ENCODE peak calls at places on chromosomes 12 and 14, in five cellular contexts. O is cardiac muscle cell; R is OCI-LY7; C is fibroblast of pulmonary artery; D is CD4-positive, alpha-beta T cell. Z is an unnamed sample.

GRCh38 chr14:74973003-74973614 is 17.7 kb upstream of the PGF start:
- DNase-seq in O (no peak), R (peak; percentile 62), C (peak; percentile 47), D (no peak), Z (no peak)

GRCh38 chr12:14993537-14994266 is 20.9 kb downstream of the PDE6H start:
- DNase-seq in O (no peak), R (peak; percentile 49), C (peak; percentile 64), D (no peak), Z (no peak)

GRCh38 chr12:95820096-95820703 is 29.6 kb upstream of the NTN4 start:
- DNase-seq in O (peak; percentile 68), R (no peak), C (peak; percentile 69), D (no peak), Z (no peak)

GRCh38 chr14:23068792-23069412 is 11.6 kb upstream of the CDH24 start:
- DNase-seq in O (peak; percentile 91), R (peak; percentile 87), C (peak; percentile 96), D (peak; percentile 58), Z (peak; percentile 74)

GRCh38 chr12:6582196-6582595 is 14.1 kb upstream of the NOP2 start:
- DNase-seq in O (no peak), R (no peak), C (no peak), D (no peak), Z (no peak)

GRCh38 chr14:42950363-42950762 is 1343.7 kb downstream of the LRFN5 start:
- DNase-seq in O (no peak), R (no peak), C (no peak), D (no peak), Z (no peak)

GRCh38 chr12:41981758-41982157 is 162.9 kb downstream of the GXYLT1 start:
- DNase-seq in O (no peak), R (no peak), C (no peak), D (no peak), Z (no peak)

GRCh38 chr14:83118029-83118428 is 1584.4 kb upstream of the SEL1L start:
- DNase-seq in O (no peak), R (no peak), C (no peak), D (no peak), Z (no peak)

GRCh38 chr14:76514599-76514998 is 138.7 kb downstream of the ESRRB start:
- DNase-seq in O (no peak), R (peak; percentile 3), C (peak; percentile 16), D (no peak), Z (no peak)

GRCh38 chr14:91417983-91418386 is 365 bp upstream of the CCDC88C start:
- DNase-seq in O (no peak), R (peak; percentile 78), C (no peak), D (peak; percentile 41), Z (peak; percentile 42)

GRCh38 chr12:23004473-23005020 is 379.6 kb downstream of the ETNK1 start:
- DNase-seq in O (no peak), R (no peak), C (no peak), D (no peak), Z (no peak)

DNA sequence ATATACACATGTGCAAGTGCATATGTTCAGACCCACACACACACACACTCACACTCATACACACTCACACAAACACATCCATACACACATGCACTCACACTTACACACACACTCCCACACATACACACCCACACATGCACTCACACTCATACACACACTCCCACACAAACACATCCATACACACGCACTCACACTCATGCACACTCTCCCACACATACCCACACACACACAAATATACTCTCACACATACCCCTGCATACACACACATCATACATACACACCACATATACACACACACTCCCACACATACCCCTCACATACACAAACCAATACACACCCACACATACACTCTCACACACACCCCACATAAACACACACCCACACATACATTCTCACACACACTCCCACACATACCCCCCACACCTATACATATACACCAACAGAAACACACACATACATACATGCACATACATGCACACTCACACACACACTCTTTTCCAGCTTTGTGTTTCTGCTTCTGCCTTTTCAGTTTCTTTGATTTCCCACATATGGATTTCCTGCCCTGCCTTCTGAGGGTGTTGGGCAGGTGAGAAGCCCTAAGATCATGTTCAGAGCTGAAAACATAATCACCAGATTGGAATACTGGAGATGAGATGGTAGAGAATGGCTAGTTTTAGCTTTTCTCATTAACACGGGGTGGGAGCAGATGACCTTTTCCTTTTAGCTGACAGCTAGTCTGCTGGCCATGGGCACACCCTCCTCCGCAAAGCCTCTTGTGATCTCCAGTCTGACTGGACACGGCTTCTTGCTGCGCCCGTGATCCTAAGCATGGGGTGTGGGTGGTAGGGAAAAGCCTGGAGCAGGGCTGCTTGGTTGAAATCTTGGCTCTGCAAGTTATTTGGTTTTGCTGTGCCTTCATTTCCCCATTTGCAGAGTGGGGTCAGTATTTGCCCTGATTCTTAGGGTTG is 214.0 kb downstream of the CHST11 start:
- DNase-seq in O (no peak), R (no peak), C (no peak), D (no peak), Z (no peak)
- TF ChIP-seq CTCF in O (no peak), R (no peak), C (no peak), D (no peak), Z (no peak)

GRCh38 chr14:105935384-105935783 is 409.0 kb downstream of the TMEM121 start:
- DNase-seq in O (no peak), R (no peak), C (no peak), D (no peak), Z (no peak)

GRCh38 chr14:105938959-105939358 is 412.6 kb downstream of the TMEM121 start:
- DNase-seq in O (no peak), R (no peak), C (no peak), D (no peak), Z (no peak)

GRCh38 chr14:105939810-105940508 is 413.6 kb downstream of the TMEM121 start:
- DNase-seq in O (no peak), R (no peak), C (no peak), D (no peak), Z (no peak)

GRCh38 chr14:105938055-105938863 is 411.9 kb downstream of the TMEM121 start:
- DNase-seq in O (no peak), R (no peak), C (no peak), D (no peak), Z (no peak)

DNA sequence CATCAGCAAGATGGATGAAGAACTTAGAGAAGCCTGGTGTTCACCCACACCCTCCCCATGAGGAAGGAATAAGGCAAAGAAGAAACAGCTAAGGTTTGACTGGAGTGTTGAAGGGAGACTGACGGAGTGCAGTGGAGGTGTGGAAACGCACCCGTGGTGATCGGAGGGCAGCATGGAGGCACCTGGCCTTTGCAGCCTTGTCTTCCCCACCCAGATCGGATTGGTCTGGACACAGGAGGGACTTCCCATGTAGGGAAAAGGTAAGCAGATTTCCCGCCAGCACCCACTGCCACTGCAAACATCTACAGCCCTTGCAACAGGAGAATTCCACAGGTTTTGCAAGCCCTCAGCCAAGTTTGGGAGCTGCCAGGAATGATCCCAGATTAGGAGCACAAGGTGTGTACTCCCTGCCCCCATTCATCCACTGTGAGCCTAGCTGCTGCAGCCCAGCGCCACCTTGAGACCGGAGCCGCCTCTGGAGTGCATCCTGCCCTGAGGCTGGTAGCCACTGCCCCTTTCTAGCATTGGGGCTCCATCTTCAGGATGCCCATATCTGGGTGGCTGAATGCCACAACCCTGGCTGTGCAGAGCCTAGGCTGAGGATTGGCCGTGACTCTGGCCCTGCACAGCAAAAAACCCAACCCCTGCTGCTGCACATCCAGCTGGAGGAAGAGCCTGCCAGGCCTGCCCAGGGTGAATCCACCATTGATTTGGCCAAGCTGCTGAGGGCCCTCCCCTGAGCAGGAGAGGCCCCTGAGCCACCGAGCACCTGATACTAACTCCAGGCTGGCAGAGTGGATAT is 411.1 kb downstream of the TMEM121 start:
- DNase-seq in O (no peak), R (no peak), C (no peak), D (no peak), Z (no peak)
- TF ChIP-seq CTCF in O (no peak), R (no peak), C (no peak), D (no peak), Z (no peak)

GRCh38 chr12:52139147-52139546 is 52.7 kb downstream of the KRT80 start:
- DNase-seq in O (no peak), R (no peak), C (no peak), D (no peak), Z (no peak)

GRCh38 chr12:52141875-52142274 is 49.9 kb downstream of the KRT80 start:
- DNase-seq in O (no peak), R (no peak), C (no peak), D (no peak), Z (no peak)

GRCh38 chr12:52139579-52140062 is 52.2 kb downstream of the KRT80 start:
- DNase-seq in O (peak; percentile 50), R (peak; percentile 45), C (no peak), D (peak; percentile 9), Z (peak; percentile 48)

GRCh38 chr12:52142431-52142830 is 49.4 kb downstream of the KRT80 start:
- DNase-seq in O (no peak), R (no peak), C (no peak), D (no peak), Z (no peak)

DNA sequence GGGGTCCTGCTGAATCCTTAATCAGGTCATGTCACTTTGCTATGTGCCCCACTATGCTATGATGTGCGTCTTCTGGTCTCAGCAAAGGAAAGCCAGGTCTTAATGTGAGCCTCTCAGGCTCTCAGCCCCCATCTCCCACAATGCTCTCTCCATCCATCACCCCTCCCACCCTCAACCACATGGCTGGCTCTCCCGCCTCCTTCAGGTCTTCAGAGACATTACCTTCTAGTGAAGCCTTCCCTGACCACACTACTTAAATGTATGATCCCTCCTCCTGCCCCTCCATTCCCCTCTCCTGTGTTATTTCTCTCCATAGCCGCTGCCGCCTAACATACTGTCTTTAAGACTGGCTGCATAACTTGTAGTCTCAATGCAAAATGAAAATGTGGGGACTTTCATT is 50.5 kb downstream of the KRT80 start:
- DNase-seq in O (no peak), R (peak; percentile 25), C (no peak), D (no peak), Z (no peak)
- TF ChIP-seq CTCF in O (no peak), R (peak; percentile 19), C (no peak), D (no peak), Z (peak; percentile 16)

GRCh38 chr12:121888478-121889266 is at the start of gene PSMD9:
- DNase-seq in O (peak; percentile 98), R (peak; percentile 99), C (peak; percentile 98), D (peak; percentile 98), Z (peak; percentile 95)

GRCh38 chr12:121893901-121894540 is 5.4 kb downstream of the PSMD9 start:
- DNase-seq in O (no peak), R (peak; percentile 70), C (peak; percentile 74), D (no peak), Z (no peak)

GRCh38 chr12:121894633-121895032 is 6.0 kb downstream of the PSMD9 start:
- DNase-seq in O (peak; percentile 23), R (peak; percentile 72), C (peak; percentile 64), D (no peak), Z (no peak)

GRCh38 chr12:121889267-121889624 is 656 bp downstream of the PSMD9 start:
- DNase-seq in O (no peak), R (no peak), C (no peak), D (no peak), Z (no peak)

DNA sequence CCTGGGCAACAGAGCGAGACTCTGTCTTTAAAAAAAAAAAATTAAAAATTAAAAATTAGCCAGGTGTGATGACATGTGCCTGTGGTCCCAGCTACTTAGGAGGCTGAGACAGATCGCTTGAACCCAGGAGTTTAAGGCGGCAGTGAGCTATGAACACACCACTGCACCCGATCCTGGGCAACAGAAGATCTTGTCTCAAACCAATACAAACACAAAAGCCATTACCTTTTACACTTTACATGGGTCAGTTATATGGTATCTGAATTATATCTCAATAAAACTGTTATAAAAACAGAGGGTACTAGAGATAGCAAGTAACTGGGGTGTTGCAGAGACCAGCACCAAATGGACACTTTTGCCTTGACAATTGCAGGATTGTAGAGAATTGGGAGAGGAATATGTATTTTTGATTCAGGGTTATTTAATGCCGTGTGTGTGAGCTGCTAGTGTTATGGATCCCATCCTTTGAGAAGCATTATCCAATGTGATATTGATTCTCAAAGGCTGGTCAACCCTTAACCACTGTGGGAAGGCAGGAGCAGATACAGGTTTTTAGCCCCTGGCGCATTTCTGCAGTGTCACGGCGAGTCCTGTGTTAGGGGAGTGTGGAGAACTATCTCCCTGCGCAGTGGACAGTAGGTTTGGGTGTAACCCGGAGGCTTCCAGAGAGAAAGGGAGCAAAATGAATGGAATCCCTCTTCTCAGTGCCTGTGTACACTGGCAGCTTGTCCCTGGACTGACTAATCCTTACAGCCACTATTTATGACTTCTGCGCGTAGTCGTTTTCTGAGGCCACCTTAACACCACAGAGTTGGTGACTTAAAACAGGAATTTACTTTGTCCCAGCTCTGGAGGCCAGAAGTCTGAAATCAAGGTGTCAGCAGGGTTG is 4.3 kb downstream of the PSMD9 start:
- DNase-seq in O (no peak), R (no peak), C (no peak), D (no peak), Z (no peak)
- TF ChIP-seq CTCF in O (no peak), R (no peak), C (no peak), D (no peak), Z (no peak)